ENCODE peak calls at places on chromosomes 3 and 15, in five cellular contexts. Y, X, V, E and I are unnamed samples.
A peak's percentile ranks its signal among the peaks of the same experiment; 100 is the strongest.

GRCh38 chr3:110423276-110423675 is 648.3 kb upstream of the NECTIN3 start:
- DNase-seq in V (no peak), Y (no peak), E (no peak), X (no peak), I (no peak)

GRCh38 chr15:70761931-70762468 is 1.4 kb downstream of the UACA start:
- DNase-seq in V (no peak), Y (no peak), E (no peak), X (no peak), I (peak; percentile 19)

GRCh38 chr15:80730395-80730794 is 35.3 kb downstream of the ABHD17C start:
- DNase-seq in X (no peak), V (no peak), Y (no peak), E (peak; percentile 14), I (no peak)

GRCh38 chr3:124951511-124952390 is 17.2 kb upstream of the MUC13 start:
- DNase-seq in X (no peak), E (no peak), V (peak; percentile 4), Y (no peak), I (peak; percentile 66)

GRCh38 chr3:36166477-36166876 is 213.8 kb upstream of the STAC start:
- DNase-seq in E (peak; percentile 82), Y (peak; percentile 15), V (peak; percentile 96), X (no peak), I (peak; percentile 90)

GRCh38 chr3:135895106-135895733 is 70.3 kb upstream of the PPP2R3A start:
- DNase-seq in V (peak; percentile 73), E (peak; percentile 88), X (peak; percentile 5), Y (peak; percentile 72), I (peak; percentile 63)

GRCh38 chr15:71792521-71792920 is 17.8 kb upstream of the NR2E3 start:
- DNase-seq in Y (no peak), E (peak; percentile 49), X (no peak), V (peak; percentile 84), I (peak; percentile 87)

GRCh38 chr3:62586356-62586755 is 213.0 kb upstream of the FEZF2 start:
- DNase-seq in Y (no peak), V (peak; percentile 43), X (no peak), E (no peak), I (peak; percentile 96)

GRCh38 chr3:172323894-172324590 is 124.2 kb downstream of the GHSR start:
- DNase-seq in V (peak; percentile 88), Y (no peak), X (no peak), E (peak; percentile 66), I (peak; percentile 99)

GRCh38 chr15:75228787-75229186 is 27.1 kb downstream of the C15orf39 start:
- DNase-seq in Y (no peak), X (no peak), V (no peak), E (no peak), I (no peak)

GRCh38 chr15:74127954-74128784 is 2.2 kb upstream of the ISLR2 start:
- DNase-seq in X (no peak), V (peak; percentile 33), Y (no peak), E (no peak), I (peak; percentile 22)

GRCh38 chr3:134367869-134368750 is 6.1 kb downstream of the AMOTL2 start:
- DNase-seq in X (no peak), E (no peak), Y (no peak), V (no peak), I (no peak)

GRCh38 chr3:134368751-134369105 is 5.5 kb downstream of the AMOTL2 start:
- DNase-seq in Y (no peak), V (no peak), E (no peak), X (no peak), I (no peak)

GRCh38 chr3:134370611-134371451 is 3.4 kb downstream of the AMOTL2 start:
- DNase-seq in X (no peak), V (no peak), E (no peak), Y (no peak), I (no peak)

GRCh38 chr3:134369861-134370596 is 4.2 kb downstream of the AMOTL2 start:
- DNase-seq in E (no peak), V (no peak), X (no peak), Y (no peak), I (no peak)

DNA sequence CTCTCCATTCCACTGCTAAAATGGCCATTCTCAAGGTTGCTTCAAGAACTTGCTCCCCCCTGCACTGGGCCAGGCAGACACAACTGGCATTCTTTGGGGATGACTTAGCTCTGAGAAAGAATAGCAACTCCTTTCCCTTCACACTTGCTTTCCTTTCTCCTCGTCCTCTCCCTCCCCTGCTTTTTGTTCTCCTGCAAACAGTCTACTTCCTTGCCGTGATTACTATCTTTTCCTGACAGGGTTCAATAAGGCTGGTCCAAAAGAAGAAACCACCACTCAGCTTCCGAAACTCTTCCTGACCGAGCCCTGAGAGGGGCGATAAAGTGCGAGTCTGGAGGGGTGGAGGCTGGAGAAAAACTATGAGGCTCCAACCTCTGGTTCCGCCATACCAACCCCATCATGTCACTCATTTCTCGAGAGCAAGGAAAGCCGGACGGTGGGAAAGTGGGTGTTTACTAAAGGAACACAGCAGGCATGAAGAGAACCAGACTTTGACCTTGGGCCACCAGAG is 5.0 kb downstream of the AMOTL2 start:
- DNase-seq in V (no peak), X (no peak), E (peak; percentile 88), Y (no peak), I (peak; percentile 57)
- H3K9ac ChIP-seq in V (no peak overlapping the region), X (no peak overlapping the region), E (peak overlapping the region; percentile 12), Y (no peak overlapping the region), I (no peak overlapping the region)

GRCh38 chr3:48596157-48596556 is 1.0 kb upstream of the COL7A1 start:
- DNase-seq in X (no peak), V (no peak), Y (no peak), E (no peak), I (no peak)

GRCh38 chr3:48593337-48593736 is 1.8 kb downstream of the COL7A1 start:
- DNase-seq in X (no peak), Y (no peak), V (no peak), E (no peak), I (no peak)

GRCh38 chr3:48595526-48596121 is 495 bp upstream of the COL7A1 start:
- DNase-seq in X (no peak), E (peak; percentile 86), V (peak; percentile 98), Y (no peak), I (peak; percentile 89)

GRCh38 chr3:48595075-48595525 is at the start of gene COL7A1:
- DNase-seq in Y (no peak), E (no peak), X (no peak), V (no peak), I (no peak)

GRCh38 chr3:48594431-48595049 is 589 bp downstream of the COL7A1 start:
- DNase-seq in X (no peak), V (peak; percentile 34), E (peak; percentile 26), Y (no peak), I (peak; percentile 14)
- H3K9ac ChIP-seq in X (no peak overlapping the region), V (peak overlapping the region; percentile 84), E (peak overlapping the region; percentile 36), Y (no peak overlapping the region), I (peak overlapping the region; percentile 68)

GRCh38 chr3:187012609-187013051 is 82.3 kb downstream of the ST6GAL1 start:
- DNase-seq in X (no peak), V (no peak), E (no peak), Y (no peak), I (peak; percentile 9)

GRCh38 chr3:187014417-187014864 is 84.1 kb downstream of the ST6GAL1 start:
- DNase-seq in Y (no peak), V (peak; percentile 6), X (no peak), E (no peak), I (no peak)

GRCh38 chr3:187011915-187012314 is 81.6 kb downstream of the ST6GAL1 start:
- DNase-seq in X (no peak), V (no peak), Y (no peak), E (no peak), I (no peak)

GRCh38 chr3:187015903-187016638 is 85.7 kb downstream of the ST6GAL1 start:
- DNase-seq in V (no peak), X (peak; percentile 93), Y (no peak), E (no peak), I (no peak)

GRCh38 chr3:187013080-187013838 is 82.9 kb downstream of the ST6GAL1 start:
- DNase-seq in E (no peak), Y (no peak), X (no peak), V (no peak), I (peak; percentile 82)
- H3K9ac ChIP-seq in E (no peak overlapping the region), Y (no peak overlapping the region), X (peak overlapping the region; percentile 2), V (no peak overlapping the region), I (no peak overlapping the region)

DNA sequence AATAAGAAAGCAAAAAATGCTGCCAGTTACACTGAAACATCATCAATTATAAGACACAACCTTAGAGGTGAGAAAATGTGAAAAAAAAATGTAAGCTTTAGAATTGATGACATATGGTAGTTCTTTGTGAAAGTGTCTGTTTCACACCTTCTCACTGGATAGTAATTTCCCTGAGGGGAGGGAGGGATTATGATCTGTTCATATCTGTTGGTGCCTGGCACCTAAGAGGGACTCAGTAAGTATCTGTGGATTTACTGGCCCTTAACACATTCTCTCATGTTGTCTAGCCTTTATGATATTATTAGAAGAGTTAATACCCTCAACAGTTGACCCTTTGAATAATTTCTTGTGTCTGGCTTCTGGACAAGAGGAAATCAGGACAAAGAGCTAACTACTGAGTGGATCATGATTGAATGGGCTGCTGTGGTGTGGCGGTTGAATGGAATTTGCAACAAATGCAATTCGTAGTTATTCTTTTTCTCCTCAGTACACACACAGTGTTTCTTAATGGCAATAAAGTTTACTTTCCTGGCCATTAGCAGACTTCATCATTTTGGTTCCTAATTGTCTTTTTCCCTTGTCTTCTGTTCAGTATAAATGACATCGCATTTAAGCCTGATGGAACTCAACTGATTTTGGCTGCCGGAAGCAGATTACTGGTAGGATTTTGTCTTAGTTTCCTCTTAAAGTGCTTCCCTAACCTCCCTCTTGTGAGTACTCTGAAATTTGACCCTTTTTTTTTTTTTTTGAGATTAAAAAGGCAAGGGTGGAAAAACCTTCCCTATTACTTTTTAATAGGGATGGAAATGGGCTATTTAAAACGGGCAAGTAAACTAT is 9.5 kb downstream of the IFT122 start:
- DNase-seq in X (no peak), V (no peak), Y (no peak), E (peak; percentile 35), I (peak; percentile 42)
- H3K9ac ChIP-seq in X (no peak overlapping the region), V (no peak overlapping the region), Y (no peak overlapping the region), E (no peak overlapping the region), I (no peak overlapping the region)

DNA sequence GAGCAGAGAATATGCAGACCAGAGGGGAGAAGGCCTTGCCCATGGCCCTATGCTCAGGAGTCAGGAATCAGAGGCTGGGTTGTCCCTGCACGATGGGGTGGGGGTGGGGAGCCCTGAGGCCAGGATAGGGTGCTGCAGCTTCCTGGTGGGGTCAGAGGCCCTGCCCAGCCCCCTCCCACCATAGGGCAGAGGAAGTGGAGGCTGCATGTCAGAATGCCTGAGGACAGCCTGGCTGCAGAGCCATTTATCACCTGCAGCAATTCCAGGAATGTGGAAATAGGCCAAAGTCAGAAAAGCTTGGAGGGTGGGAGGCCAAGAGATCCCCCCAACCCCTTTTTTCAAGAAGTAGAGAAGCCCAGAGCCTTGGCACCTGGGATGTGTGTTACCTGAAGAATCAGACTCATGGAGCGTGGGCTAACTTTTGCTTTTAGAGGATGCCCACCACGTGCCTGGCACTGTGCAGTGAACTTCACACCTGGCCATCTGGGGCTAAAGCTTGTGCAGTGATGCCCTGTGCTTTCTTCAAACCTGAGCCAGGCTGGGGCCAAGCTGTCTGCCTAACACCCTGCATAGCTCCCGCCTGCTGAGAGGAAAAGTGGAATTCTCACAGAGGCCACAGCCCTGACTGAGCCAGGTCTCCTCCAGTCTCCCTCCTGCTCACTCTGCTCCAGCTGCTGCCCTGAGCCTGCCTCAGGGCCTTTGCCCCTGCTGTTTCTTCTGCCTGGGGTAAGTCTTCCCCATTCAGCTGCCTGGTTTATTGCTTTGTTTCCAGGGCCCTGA is 109.3 kb downstream of the WNT7A start:
- DNase-seq in V (no peak), E (peak; percentile 92), X (no peak), Y (no peak), I (no peak)
- H3K9ac ChIP-seq in V (no peak overlapping the region), E (peak overlapping the region; percentile 11), X (no peak overlapping the region), Y (no peak overlapping the region), I (no peak overlapping the region)

GRCh38 chr3:141528837-141529236 is 42.0 kb downstream of the RASA2 start:
- DNase-seq in X (no peak), E (no peak), Y (no peak), V (no peak), I (no peak)
- H3K9ac ChIP-seq in X (no peak overlapping the region), E (no peak overlapping the region), Y (no peak overlapping the region), V (no peak overlapping the region), I (no peak overlapping the region)

GRCh38 chr3:25397150-25397549 is 30.9 kb upstream of the RARB start:
- DNase-seq in V (no peak), Y (no peak), X (no peak), E (no peak), I (no peak)
- H3K9ac ChIP-seq in V (no peak overlapping the region), Y (no peak overlapping the region), X (no peak overlapping the region), E (no peak overlapping the region), I (no peak overlapping the region)